ENCODE peak calls at places on chromosomes 1 and 21, in nine cellular contexts. N, E, T, H, A, R, W, M and B are unnamed samples.
A peak's percentile ranks its signal among the peaks of the same experiment; 100 is the strongest.

GRCh38 chr1:115654663-115655306 is 13.0 kb downstream of the VANGL1 start:
- DNase-seq in W (no peak), M (no peak), E (no peak), R (peak; percentile 38), H (peak; percentile 58), T (no peak), N (peak; percentile 55), A (no peak), B (no peak)

GRCh38 chr1:146031476-146031875 is 9.9 kb upstream of the HJV start:
- DNase-seq in E (no peak), N (no peak), A (no peak), M (no peak), R (no peak), W (no peak), H (no peak), T (no peak), B (no peak)

GRCh38 chr1:42319871-42320484 is 15.1 kb downstream of the FOXJ3 start:
- DNase-seq in E (no peak), M (peak; percentile 82), W (no peak), R (no peak), T (no peak), N (no peak), A (no peak), H (no peak), B (no peak)

GRCh38 chr1:18452550-18452949 is 28.2 kb upstream of the KLHDC7A start:
- DNase-seq in T (peak; percentile 18), W (peak; percentile 51), H (no peak), M (no peak), A (peak; percentile 7), N (peak; percentile 10), E (peak; percentile 41), R (no peak), B (peak; percentile 37)

GRCh38 chr1:234743866-234744581 is 134.0 kb upstream of the IRF2BP2 start:
- DNase-seq in M (no peak), W (no peak), A (no peak), T (no peak), N (no peak), E (no peak), R (no peak), H (peak; percentile 26), B (no peak)

GRCh38 chr1:70467531-70467930 is 56.5 kb downstream of the CTH start:
- DNase-seq in R (no peak), E (no peak), A (no peak), W (no peak), H (no peak), T (no peak), N (no peak), M (no peak), B (no peak)

GRCh38 chr1:108561145-108561458 is 1.2 kb downstream of the EEIG2 start:
- DNase-seq in M (no peak), N (no peak), H (no peak), W (no peak), T (no peak), A (no peak), E (no peak), R (no peak), B (no peak)

GRCh38 chr1:160219062-160219929 is 14.1 kb downstream of the PEA15 start:
- DNase-seq in A (no peak), T (peak; percentile 31), W (peak; percentile 19), R (peak; percentile 38), E (peak; percentile 60), H (peak; percentile 84), N (peak; percentile 76), M (peak; percentile 57), B (peak; percentile 60)

GRCh38 chr1:223732993-223733798 is 20.9 kb downstream of the CAPN2 start:
- DNase-seq in E (peak; percentile 51), T (no peak), M (no peak), N (peak; percentile 38), H (peak; percentile 56), R (peak; percentile 58), W (no peak), A (no peak), B (no peak)

GRCh38 chr1:41379741-41380130 is 18.5 kb downstream of the FOXO6 start:
- DNase-seq in H (no peak), T (no peak), N (no peak), W (no peak), M (no peak), R (no peak), A (no peak), E (no peak), B (no peak)

GRCh38 chr1:112762541-112763141 is 47.5 kb upstream of the PPM1J start:
- DNase-seq in E (peak; percentile 37), W (no peak), A (no peak), R (no peak), H (no peak), N (no peak), M (no peak), T (no peak), B (peak; percentile 10)

GRCh38 chr1:241639653-241640148 is 468 bp downstream of the CHML start:
- DNase-seq in A (no peak), H (peak; percentile 29), R (peak; percentile 25), E (peak; percentile 34), T (peak; percentile 15), N (peak; percentile 29), W (no peak), M (peak; percentile 58), B (peak; percentile 49)

GRCh38 chr1:181353526-181353925 is 129.8 kb upstream of the CACNA1E start:
- DNase-seq in R (no peak), E (no peak), W (no peak), N (no peak), M (no peak), A (no peak), H (no peak), T (no peak), B (no peak)

GRCh38 chr1:12539320-12539704 is 78.7 kb downstream of the DHRS3 start:
- DNase-seq in N (no peak), A (no peak), R (no peak), W (no peak), H (no peak), M (no peak), E (no peak), T (no peak), B (no peak)

GRCh38 chr1:12536023-12536639 is 81.9 kb downstream of the DHRS3 start:
- DNase-seq in E (no peak), R (no peak), T (no peak), N (no peak), A (no peak), M (no peak), H (no peak), W (no peak), B (no peak)

GRCh38 chr1:12537906-12538461 is 80.0 kb downstream of the DHRS3 start:
- DNase-seq in E (no peak), R (no peak), T (no peak), W (no peak), M (peak; percentile 25), N (no peak), H (no peak), A (no peak), B (no peak)

GRCh38 chr1:12539705-12540579 is 78.1 kb downstream of the DHRS3 start:
- DNase-seq in T (peak; percentile 26), H (peak; percentile 98), R (peak; percentile 81), W (peak; percentile 83), A (no peak), M (peak; percentile 72), E (no peak), N (peak; percentile 94), B (peak; percentile 78)

GRCh38 chr1:12537294-12537693 is 80.7 kb downstream of the DHRS3 start:
- DNase-seq in E (no peak), M (no peak), N (no peak), A (no peak), H (no peak), T (no peak), W (no peak), R (no peak), B (no peak)
- TF ChIP-seq CTCF in E (no peak), M (no peak), N (no peak), A (no peak), H (no peak), T (no peak), W (no peak), R (no peak), B (no peak)

DNA sequence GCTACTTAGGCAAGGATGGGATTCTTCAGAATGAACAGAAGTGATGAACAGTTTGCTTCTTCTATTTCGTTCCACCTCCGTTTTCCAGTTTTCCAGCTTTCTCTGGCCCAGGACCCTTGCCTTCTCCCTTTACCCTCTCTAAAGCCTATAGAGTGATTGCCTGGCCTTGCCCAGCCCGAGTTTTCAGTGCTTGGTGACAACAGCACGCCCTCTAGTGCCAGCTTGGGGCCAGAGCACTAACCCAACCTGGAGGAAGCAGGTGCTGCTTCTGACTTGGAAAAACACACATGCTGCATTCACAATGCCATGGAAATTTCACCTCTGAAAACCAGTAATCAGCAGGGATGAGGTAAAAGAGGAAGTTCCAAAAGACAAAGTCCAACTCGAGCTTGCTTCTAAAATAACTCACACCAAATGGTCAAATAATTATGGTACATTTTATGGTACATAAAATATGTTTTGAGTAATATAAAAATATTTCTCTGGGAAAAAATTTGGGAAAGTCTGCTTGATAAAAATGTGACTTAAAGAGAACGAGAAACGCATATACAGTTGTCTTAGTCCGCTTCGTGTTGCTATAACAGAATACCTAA is 26.1 kb downstream of the UBE2T start:
- DNase-seq in A (peak; percentile 19), R (peak; percentile 67), E (peak; percentile 85), M (peak; percentile 92), H (peak; percentile 73), W (peak; percentile 59), T (peak; percentile 81), N (peak; percentile 68), B (peak; percentile 88)
- TF ChIP-seq CTCF in A (peak; percentile 99), R (peak; percentile 89), E (peak; percentile 100), M (peak; percentile 91), H (peak; percentile 99), W (peak; percentile 98), T (peak; percentile 97), N (peak; percentile 98), B (peak; percentile 88)

DNA sequence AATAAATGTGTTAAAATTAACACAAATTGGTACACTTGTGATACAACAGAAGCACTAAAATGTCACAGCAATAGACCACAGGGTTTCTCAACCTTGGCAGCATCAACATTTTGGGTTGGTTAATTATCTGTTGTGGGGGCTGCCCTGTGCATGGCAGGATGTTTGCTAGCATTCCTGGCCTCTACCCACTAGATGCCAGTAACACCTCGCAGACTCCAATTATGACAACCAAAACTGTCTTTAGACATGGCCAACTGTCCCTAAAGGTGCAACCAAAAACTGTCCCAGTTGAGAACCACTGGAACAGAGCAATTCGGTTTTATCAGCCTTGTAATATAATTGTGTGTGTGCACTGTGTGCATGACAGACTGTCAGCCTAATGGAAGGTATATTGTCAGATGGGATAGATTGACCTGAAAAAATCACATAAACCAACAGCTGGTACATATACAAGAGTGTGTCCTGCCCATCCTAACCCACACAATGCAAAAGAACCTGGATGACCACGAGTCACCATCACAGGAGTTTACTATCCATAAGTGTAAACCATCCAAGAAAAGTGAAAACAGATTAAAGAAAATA is 13.5 kb upstream of the ERG start:
- DNase-seq in A (no peak), N (no peak), T (no peak), E (no peak), W (no peak), R (no peak), M (no peak), H (no peak), B (no peak)
- TF ChIP-seq CTCF in A (no peak), N (no peak), T (no peak), E (no peak), W (no peak), R (no peak), M (no peak), H (no peak), B (no peak)

DNA sequence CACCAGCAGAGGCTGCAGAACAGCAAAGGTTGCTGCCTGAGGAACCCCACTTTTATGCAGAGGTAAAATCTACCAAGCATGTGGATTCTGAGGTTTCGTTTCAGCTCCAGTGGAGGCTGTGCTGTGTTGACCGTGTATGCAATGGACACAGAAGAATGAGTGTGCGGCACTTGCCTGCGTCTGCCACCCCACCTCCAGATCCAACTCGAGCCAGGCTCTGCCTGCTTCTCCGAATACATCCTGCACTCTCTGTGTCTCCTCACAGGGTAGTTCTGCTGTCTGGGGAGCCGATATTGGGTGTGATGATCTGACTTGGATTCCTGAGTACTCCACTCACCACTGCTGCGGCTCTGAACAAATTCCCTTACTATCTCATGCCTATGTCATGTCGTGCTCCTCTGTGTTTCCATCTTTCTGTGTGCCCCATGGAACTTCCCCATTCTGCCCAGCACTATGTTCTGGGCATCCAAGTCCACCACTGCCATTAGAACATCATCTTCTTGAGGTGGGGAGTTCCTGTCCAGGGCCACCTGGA is 129.8 kb downstream of the SLC45A1 start:
- DNase-seq in M (no peak), A (no peak), W (no peak), T (no peak), R (no peak), E (no peak), N (no peak), H (no peak), B (no peak)
- TF ChIP-seq CTCF in M (no peak), A (no peak), W (no peak), T (no peak), R (no peak), E (no peak), N (no peak), H (no peak), B (no peak)